ENCODE peak calls at places on chromosome 17, in seven cellular contexts. One of them, this sample, is unnamed.
A peak's percentile ranks its signal among the peaks of the same experiment; 100 is the strongest.

GRCh38 chr17:48791128-48792032 is 25.6 kb downstream of the TTLL6 start:
- DNase-seq in activated effector memory CD4-positive, alpha-beta T cell treated with Interleukin-2 at 50 U/mL for 16 hours: no peak
- DNase-seq in ELF-1: peak; percentile 92
- DNase-seq in activated naive CD4-positive, alpha-beta T cell treated with Interleukin-2 at 50 U/mL for 16 hours: peak; percentile 6
- DNase-seq in DMS79 treated with DMSO at 0.1 percent for 48 hours: peak; percentile 44
- DNase-seq in astrocyte of the cerebellum: peak; percentile 64
- DNase-seq in hepatic stellate cell: peak; percentile 81
- DNase-seq in this sample: peak; percentile 97

GRCh38 chr17:28896884-28897768 is at the start of gene FLOT2:
- DNase-seq in hepatic stellate cell: peak; percentile 64
- DNase-seq in activated effector memory CD4-positive, alpha-beta T cell treated with Interleukin-2 at 50 U/mL for 16 hours: peak; percentile 64
- DNase-seq in astrocyte of the cerebellum: no peak
- DNase-seq in DMS79 treated with DMSO at 0.1 percent for 48 hours: peak; percentile 78
- DNase-seq in activated naive CD4-positive, alpha-beta T cell treated with Interleukin-2 at 50 U/mL for 16 hours: peak; percentile 73
- DNase-seq in ELF-1: peak; percentile 71
- DNase-seq in this sample: peak; percentile 78

GRCh38 chr17:49898547-49899490 is 51.0 kb upstream of the TAC4 start:
- DNase-seq in ELF-1: peak; percentile 74
- DNase-seq in astrocyte of the cerebellum: no peak
- DNase-seq in DMS79 treated with DMSO at 0.1 percent for 48 hours: no peak
- DNase-seq in hepatic stellate cell: no peak
- DNase-seq in activated naive CD4-positive, alpha-beta T cell treated with Interleukin-2 at 50 U/mL for 16 hours: no peak
- DNase-seq in activated effector memory CD4-positive, alpha-beta T cell treated with Interleukin-2 at 50 U/mL for 16 hours: no peak
- DNase-seq in this sample: peak; percentile 82

GRCh38 chr17:67452681-67453554 is 75.8 kb downstream of the PITPNC1 start:
- DNase-seq in DMS79 treated with DMSO at 0.1 percent for 48 hours: no peak
- DNase-seq in astrocyte of the cerebellum: no peak
- DNase-seq in activated naive CD4-positive, alpha-beta T cell treated with Interleukin-2 at 50 U/mL for 16 hours: no peak
- DNase-seq in hepatic stellate cell: no peak
- DNase-seq in ELF-1: no peak
- DNase-seq in activated effector memory CD4-positive, alpha-beta T cell treated with Interleukin-2 at 50 U/mL for 16 hours: no peak
- DNase-seq in this sample: no peak

GRCh38 chr17:65362826-65363225 is 198.6 kb downstream of the AXIN2 start:
- DNase-seq in DMS79 treated with DMSO at 0.1 percent for 48 hours: no peak
- DNase-seq in ELF-1: no peak
- DNase-seq in activated effector memory CD4-positive, alpha-beta T cell treated with Interleukin-2 at 50 U/mL for 16 hours: no peak
- DNase-seq in astrocyte of the cerebellum: no peak
- DNase-seq in hepatic stellate cell: no peak
- DNase-seq in activated naive CD4-positive, alpha-beta T cell treated with Interleukin-2 at 50 U/mL for 16 hours: no peak
- DNase-seq in this sample: peak; percentile 51

GRCh38 chr17:79732246-79732645 is 1.5 kb downstream of the ENPP7 start:
- DNase-seq in DMS79 treated with DMSO at 0.1 percent for 48 hours: no peak
- DNase-seq in hepatic stellate cell: no peak
- DNase-seq in activated naive CD4-positive, alpha-beta T cell treated with Interleukin-2 at 50 U/mL for 16 hours: no peak
- DNase-seq in ELF-1: no peak
- DNase-seq in astrocyte of the cerebellum: no peak
- DNase-seq in activated effector memory CD4-positive, alpha-beta T cell treated with Interleukin-2 at 50 U/mL for 16 hours: no peak
- DNase-seq in this sample: no peak

GRCh38 chr17:27609606-27610303 is 21.2 kb upstream of the LGALS9 start:
- DNase-seq in hepatic stellate cell: peak; percentile 58
- DNase-seq in DMS79 treated with DMSO at 0.1 percent for 48 hours: no peak
- DNase-seq in activated naive CD4-positive, alpha-beta T cell treated with Interleukin-2 at 50 U/mL for 16 hours: no peak
- DNase-seq in activated effector memory CD4-positive, alpha-beta T cell treated with Interleukin-2 at 50 U/mL for 16 hours: no peak
- DNase-seq in ELF-1: peak; percentile 68
- DNase-seq in astrocyte of the cerebellum: peak; percentile 32
- DNase-seq in this sample: no peak

GRCh38 chr17:6471531-6472465 is 27.5 kb downstream of the PIMREG start:
- DNase-seq in astrocyte of the cerebellum: peak; percentile 13
- DNase-seq in DMS79 treated with DMSO at 0.1 percent for 48 hours: no peak
- DNase-seq in ELF-1: peak; percentile 31
- DNase-seq in activated naive CD4-positive, alpha-beta T cell treated with Interleukin-2 at 50 U/mL for 16 hours: no peak
- DNase-seq in hepatic stellate cell: peak; percentile 90
- DNase-seq in activated effector memory CD4-positive, alpha-beta T cell treated with Interleukin-2 at 50 U/mL for 16 hours: no peak
- DNase-seq in this sample: no peak

GRCh38 chr17:17189559-17189958 is 16.6 kb downstream of the PLD6 start:
- DNase-seq in activated effector memory CD4-positive, alpha-beta T cell treated with Interleukin-2 at 50 U/mL for 16 hours: no peak
- DNase-seq in activated naive CD4-positive, alpha-beta T cell treated with Interleukin-2 at 50 U/mL for 16 hours: no peak
- DNase-seq in ELF-1: peak; percentile 60
- DNase-seq in DMS79 treated with DMSO at 0.1 percent for 48 hours: no peak
- DNase-seq in hepatic stellate cell: no peak
- DNase-seq in astrocyte of the cerebellum: no peak
- DNase-seq in this sample: no peak

GRCh38 chr17:2709173-2709661 is 2.3 kb downstream of the CLUH start:
- DNase-seq in ELF-1: peak; percentile 70
- DNase-seq in hepatic stellate cell: no peak
- DNase-seq in activated naive CD4-positive, alpha-beta T cell treated with Interleukin-2 at 50 U/mL for 16 hours: no peak
- DNase-seq in activated effector memory CD4-positive, alpha-beta T cell treated with Interleukin-2 at 50 U/mL for 16 hours: no peak
- DNase-seq in DMS79 treated with DMSO at 0.1 percent for 48 hours: no peak
- DNase-seq in astrocyte of the cerebellum: no peak
- DNase-seq in this sample: no peak